ENCODE peak calls at places on chromosome 18, in five cellular contexts. B is activated naive CD4-positive, alpha-beta T cell treated with anti-CD3 and anti-CD28 coated beads for 36 hours; G is skeletal muscle cell; V is T-cell; F is hypothalamus. C is an unnamed sample.

GRCh38 chr18:39742015-39742466 is 2176.4 kb upstream of the CELF4 start:
- DNase-seq in V (no peak), F (no peak), B (no peak), G (no peak), C (no peak)

GRCh38 chr18:8177330-8178016 is 431.8 kb upstream of the RAB12 start:
- DNase-seq in F (no peak), V (no peak), G (no peak), B (no peak), C (peak)

GRCh38 chr18:22694954-22695353 is 238.2 kb upstream of the RBBP8 start:
- DNase-seq in F (no peak), B (no peak), G (peak), V (no peak), C (no peak)

GRCh38 chr18:76495435-76496199 is 575 bp upstream of the ZNF516 start:
- DNase-seq in B (peak), G (no peak), V (no peak), F (no peak), C (no peak)

GRCh38 chr18:14944838-14945237 is 196.9 kb downstream of the ANKRD30B start:
- DNase-seq in G (no peak), B (no peak), V (no peak), F (no peak), C (no peak)

GRCh38 chr18:47996091-47996541 is 65.7 kb upstream of the SMAD2 start:
- DNase-seq in F (no peak), V (no peak), G (no peak), B (no peak), C (no peak)

GRCh38 chr18:42977982-42978595 is 137.4 kb downstream of the RIT2 start:
- DNase-seq in G (no peak), B (no peak), F (no peak), V (no peak), C (no peak)

GRCh38 chr18:71105078-71105819 is 816.4 kb downstream of the SOCS6 start:
- DNase-seq in B (no peak), G (no peak), V (no peak), F (no peak), C (no peak)

GRCh38 chr18:41906528-41907256 is 48.3 kb upstream of the PIK3C3 start:
- DNase-seq in B (peak), V (peak), F (no peak), G (peak), C (peak)

GRCh38 chr18:9157806-9158205 is 21.2 kb downstream of the ANKRD12 start:
- DNase-seq in F (no peak), B (no peak), G (no peak), V (no peak), C (no peak)

GRCh38 chr18:61738488-61738887 is 154.3 kb downstream of the RNF152 start:
- DNase-seq in V (no peak), F (no peak), B (no peak), G (no peak), C (no peak)

GRCh38 chr18:28080876-28081300 is 96.0 kb downstream of the CDH2 start:
- DNase-seq in B (no peak), G (no peak), V (no peak), F (no peak), C (peak)

GRCh38 chr18:45106331-45106774 is 425.7 kb downstream of the SETBP1 start:
- DNase-seq in G (no peak), V (peak), F (no peak), B (no peak), C (peak)

GRCh38 chr18:78561757-78562445 is 417.7 kb upstream of the SALL3 start:
- DNase-seq in B (no peak), F (peak), G (no peak), V (no peak), C (no peak)

GRCh38 chr18:63551769-63552168 is 9.6 kb downstream of the SERPINB12 start:
- DNase-seq in V (no peak), G (no peak), F (no peak), B (no peak), C (no peak)

GRCh38 chr18:63291278-63291677 is 28.3 kb downstream of the BCL2 start:
- DNase-seq in F (no peak), G (no peak), B (no peak), V (no peak), C (no peak)

GRCh38 chr18:406677-407076 is 93.8 kb downstream of the COLEC12 start:
- DNase-seq in B (no peak), G (no peak), V (no peak), F (no peak), C (no peak)

GRCh38 chr18:63785031-63785430 is 9.8 kb downstream of the SERPINB7 start:
- DNase-seq in F (no peak), G (no peak), V (no peak), B (no peak), C (no peak)

GRCh38 chr18:49206717-49207116 is 253.7 kb downstream of the DYM start:
- DNase-seq in F (no peak), V (no peak), G (no peak), B (no peak), C (no peak)

GRCh38 chr18:75926811-75927210 is 499.3 kb upstream of the SMIM21 start:
- DNase-seq in V (no peak), G (peak), F (no peak), B (no peak), C (no peak)

GRCh38 chr18:49899647-49900330 is 86.5 kb upstream of the ACAA2 start:
- DNase-seq in V (no peak), B (no peak), F (no peak), G (no peak), C (peak)

GRCh38 chr18:76658627-76659026 is 163.6 kb upstream of the ZNF516 start:
- DNase-seq in V (no peak), G (no peak), F (no peak), B (peak), C (peak)

GRCh38 chr18:37598966-37599896 is 33.6 kb upstream of the CELF4 start:
- DNase-seq in V (no peak), G (no peak), B (no peak), F (no peak), C (no peak)

GRCh38 chr18:29060349-29060748 is 883.4 kb upstream of the CDH2 start:
- DNase-seq in B (no peak), F (no peak), V (no peak), G (no peak), C (no peak)

GRCh38 chr18:62999392-62999791 is 284.1 kb downstream of the PHLPP1 start:
- DNase-seq in F (no peak), B (no peak), G (peak), V (no peak), C (no peak)

GRCh38 chr18:21112140-21112473 is 494 bp upstream of the ROCK1 start:
- DNase-seq in V (no peak), B (peak), F (no peak), G (no peak), C (no peak)

GRCh38 chr18:13562494-13563029 is 163.8 kb downstream of the FAM210A start:
- DNase-seq in V (peak), F (no peak), G (no peak), B (peak), C (no peak)

GRCh38 chr18:62522178-62522509 is 681 bp upstream of the ZCCHC2 start:
- DNase-seq in F (no peak), B (no peak), V (no peak), G (no peak), C (no peak)

GRCh38 chr18:23274638-23275482 is 139.6 kb downstream of the CABLES1 start:
- DNase-seq in V (no peak), F (no peak), B (no peak), G (no peak), C (no peak)

GRCh38 chr18:63683152-63683551 is 19.6 kb upstream of the SERPINB11 start:
- DNase-seq in B (no peak), F (no peak), V (no peak), G (peak), C (no peak)

GRCh38 chr18:48808476-48808875 is 142.3 kb downstream of the SMAD7 start:
- DNase-seq in G (no peak), V (no peak), F (no peak), B (no peak), C (no peak)

GRCh38 chr18:56952026-56952425 is 194.9 kb upstream of the BOD1L2 start:
- DNase-seq in V (no peak), G (no peak), F (no peak), B (no peak), C (no peak)

C was measured in Jurkat, Clone E6-1.